ENCODE peak calls at places on chromosome 22, in five cellular contexts. T is posterior vena cava; F is NCI-H1105 treated with DMSO at 0.1 percent for 48 hours; K is CD4-positive, alpha-beta T cell; S is kidney. C is an unnamed sample.

GRCh38 chr22:38788016-38788415 is 5.9 kb downstream of the DNAL4 start:
- DNase-seq in T (no peak), F (peak), K (no peak), S (peak), C (no peak)

GRCh38 chr22:23565288-23565941 is 14.7 kb downstream of the IGLL1 start:
- DNase-seq in T (peak), F (peak), K (peak), S (peak), C (peak)

GRCh38 chr22:25896098-25896497 is 154.1 kb downstream of the MYO18B start:
- DNase-seq in T (no peak), F (peak), K (no peak), S (no peak), C (no peak)

GRCh38 chr22:44025171-44026065 is 1.3 kb downstream of the PARVB start:
- DNase-seq in T (no peak), F (no peak), K (no peak), S (peak), C (peak)

GRCh38 chr22:41242396-41243117 is 1.8 kb upstream of the CHADL start:
- DNase-seq in T (no peak), F (no peak), K (no peak), S (no peak), C (no peak)

GRCh38 chr22:23796461-23796860 is 9.7 kb downstream of the SMARCB1 start:
- DNase-seq in T (no peak), F (no peak), K (no peak), S (peak), C (peak)

GRCh38 chr22:23715811-23716355 is 25.1 kb downstream of the RGL4 start:
- DNase-seq in T (peak), F (no peak), K (no peak), S (no peak), C (no peak)

GRCh38 chr22:19525116-19525660 is 978 bp upstream of the CLDN5 start:
- DNase-seq in T (peak), F (no peak), K (no peak), S (no peak), C (no peak)

GRCh38 chr22:43077121-43077877 is 11.9 kb downstream of the TTLL1 start:
- DNase-seq in T (no peak), F (no peak), K (no peak), S (no peak), C (peak)

GRCh38 chr22:40019100-40019499 is 24.3 kb downstream of the FAM83F start:
- DNase-seq in T (no peak), F (no peak), K (no peak), S (no peak), C (no peak)

GRCh38 chr22:31952459-31952858 is 8.1 kb downstream of the YWHAH start:
- DNase-seq in T (no peak), F (no peak), K (no peak), S (no peak), C (peak)

GRCh38 chr22:36430863-36431262 is 43.1 kb upstream of the MYH9 start:
- DNase-seq in T (no peak), F (no peak), K (no peak), S (no peak), C (peak)

GRCh38 chr22:43397766-43398165 is 14.0 kb upstream of the MPPED1 start:
- DNase-seq in T (no peak), F (no peak), K (no peak), S (peak), C (peak)